ENCODE peak calls at places on chromosomes 4 and X, in four cellular contexts. Z, C, Y and G are unnamed samples.

GRCh38 chr4:109298279-109299010 is 4.0 kb downstream of the COL25A1 start:
- DNase-seq in Z (no peak), C (no peak), Y (peak), G (no peak)

GRCh38 chr4:84578540-84579409 is 4.2 kb upstream of the CDS1 start:
- DNase-seq in Z (no peak), C (no peak), Y (peak), G (no peak)

GRCh38 chrX:1196436-1196835 is 16.0 kb downstream of the CRLF2 start:
- DNase-seq in Z (no peak), C (peak), Y (no peak), G (peak)

GRCh38 chrX:627510-627964 is 3.1 kb upstream of the SHOX start:
- DNase-seq in Z (no peak), C (no peak), Y (no peak), G (peak)

GRCh38 chrX:141989134-141989533 is 85.4 kb downstream of the MAGEC1 start:
- DNase-seq in Z (no peak), C (no peak), Y (no peak), G (no peak)

GRCh38 chr4:91288702-91289311 is 1015.0 kb upstream of the GRID2 start:
- DNase-seq in Z (no peak), C (no peak), Y (peak), G (no peak)

GRCh38 chr4:131026771-131027170 is 1930.8 kb downstream of the C4orf33 start:
- DNase-seq in Z (no peak), C (no peak), Y (no peak), G (no peak)

GRCh38 chrX:15675490-15675921 is 10.9 kb upstream of the CLTRN start:
- DNase-seq in Z (peak), C (peak), Y (no peak), G (peak)

GRCh38 chr4:137430171-137430570 is 102.1 kb downstream of the PCDH18 start:
- DNase-seq in Z (no peak), C (no peak), Y (no peak), G (no peak)

GRCh38 chr4:38664704-38665401 is 854 bp downstream of the KLF3 start:
- DNase-seq in Z (peak), C (no peak), Y (peak), G (peak)

GRCh38 chr4:110516106-110516922 is 40.4 kb downstream of the ENPEP start:
- DNase-seq in Z (peak), C (peak), Y (peak), G (peak)

GRCh38 chrX:53317365-53318069 is 36.1 kb upstream of the IQSEC2 start:
- DNase-seq in Z (peak), C (peak), Y (no peak), G (peak)

GRCh38 chr4:85776579-85776978 is 301.6 kb downstream of the ARHGAP24 start:
- DNase-seq in Z (no peak), C (no peak), Y (no peak), G (no peak)

GRCh38 chr4:98673978-98674377 is 15.6 kb upstream of the TSPAN5 start:
- DNase-seq in Z (no peak), C (no peak), Y (no peak), G (no peak)

GRCh38 chr4:3766791-3767561 is 791 bp downstream of the ADRA2C start:
- DNase-seq in Z (peak), C (no peak), Y (peak), G (no peak)

GRCh38 chrX:71650333-71650969 is 16.9 kb upstream of the LOC101059915 start:
- DNase-seq in Z (no peak), C (peak), Y (no peak), G (no peak)

GRCh38 chr4:20506827-20507226 is 193.4 kb upstream of the PACRGL start:
- DNase-seq in Z (no peak), C (no peak), Y (no peak), G (no peak)

GRCh38 chr4:98939892-98940298 is 11.0 kb upstream of the EIF4E start:
- DNase-seq in Z (no peak), C (no peak), Y (peak), G (no peak)

GRCh38 chrX:23478056-23478455 is 143.4 kb downstream of the PTCHD1 start:
- DNase-seq in Z (no peak), C (no peak), Y (no peak), G (no peak)

GRCh38 chrX:40169193-40170086 is 71.7 kb upstream of the BCOR start:
- DNase-seq in Z (peak), C (peak), Y (peak), G (no peak)

GRCh38 chrX:66039916-66040315 is at the start of gene VSIG4:
- DNase-seq in Z (no peak), C (no peak), Y (no peak), G (no peak)

GRCh38 chrX:76076124-76076523 is 96.7 kb upstream of the PBDC1 start:
- DNase-seq in Z (no peak), C (no peak), Y (no peak), G (no peak)

GRCh38 chr4:26020896-26021295 is 106.9 kb downstream of the SMIM20 start:
- DNase-seq in Z (no peak), C (no peak), Y (no peak), G (no peak)

GRCh38 chr4:11700751-11701226 is 272.1 kb upstream of the HS3ST1 start:
- DNase-seq in Z (no peak), C (no peak), Y (no peak), G (no peak)

GRCh38 chr4:47852121-47852520 is 14.3 kb upstream of the CORIN start:
- DNase-seq in Z (no peak), C (no peak), Y (no peak), G (no peak)

GRCh38 chr4:157221895-157222763 is 1.6 kb downstream of the GRIA2 start:
- DNase-seq in Z (peak), C (no peak), Y (no peak), G (peak)

GRCh38 chr4:159248383-159249178 is 145.7 kb downstream of the RAPGEF2 start:
- DNase-seq in Z (no peak), C (no peak), Y (peak), G (no peak)

GRCh38 chrX:42241421-42241820 is 318.1 kb upstream of the CASK start:
- DNase-seq in Z (no peak), C (no peak), Y (no peak), G (no peak)

GRCh38 chrX:107565916-107566602 is 62.3 kb upstream of the PRPS1 start:
- DNase-seq in Z (no peak), C (no peak), Y (peak), G (no peak)

GRCh38 chrX:44698328-44698727 is 145.5 kb upstream of the DUSP21 start:
- DNase-seq in Z (no peak), C (no peak), Y (no peak), G (peak)

GRCh38 chr4:67106846-67107467 is 438.3 kb downstream of the CENPC start:
- DNase-seq in Z (no peak), C (no peak), Y (peak), G (no peak)

GRCh38 chr4:76723916-76724315 is 174.0 kb downstream of the SOWAHB start:
- DNase-seq in Z (no peak), C (no peak), Y (no peak), G (no peak)

GRCh38 chr4:110623710-110624015 is 786 bp upstream of the PITX2 start:
- DNase-seq in Z (no peak), C (no peak), Y (no peak), G (no peak)

GRCh38 chr4:122224348-122224747 is 72.2 kb downstream of the BLTP1 start:
- DNase-seq in Z (no peak), C (no peak), Y (no peak), G (no peak)

GRCh38 chr4:25172964-25173917 is 13.0 kb upstream of the SEPSECS start:
- DNase-seq in Z (peak), C (no peak), Y (no peak), G (no peak)

GRCh38 chr4:25032126-25032525 is 1.4 kb upstream of the LGI2 start:
- DNase-seq in Z (no peak), C (no peak), Y (no peak), G (no peak)

GRCh38 chr4:40422309-40422708 is 87.2 kb downstream of the CHRNA9 start:
- DNase-seq in Z (no peak), C (no peak), Y (no peak), G (no peak)

GRCh38 chr4:879730-880079 is 52.4 kb downstream of the GAK start:
- DNase-seq in Z (no peak), C (peak), Y (no peak), G (no peak)

GRCh38 chr4:81650871-81651270 is 179.2 kb upstream of the RASGEF1B start:
- DNase-seq in Z (no peak), C (no peak), Y (peak), G (no peak)